ENCODE peak calls at places on chromosome 4, in ten cellular contexts. B is HCT116, E is tibial nerve, I is stomach, U is H9, J is heart left ventricle, Y is IMR-90, G is cardiac muscle cell, Z is psoas muscle, V is testis. T is an unnamed sample.

GRCh38 chr4:185567828-185568442 is 32.6 kb upstream of the PDLIM3 start:
- DNase-seq in V (peak; percentile 45), B (no peak), E (no peak), Y (peak; percentile 78), I (no peak), G (no peak), J (peak; percentile 75), Z (peak; percentile 65), U (no peak), T (no peak)

GRCh38 chr4:154489558-154490260 is 1.9 kb downstream of the DCHS2 start:
- DNase-seq in Z (peak; percentile 10), E (no peak), B (no peak), I (no peak), G (no peak), V (no peak), U (no peak), Y (no peak), J (no peak), T (no peak)

GRCh38 chr4:55367084-55367722 is 21.2 kb downstream of the SRD5A3 start:
- DNase-seq in I (no peak), B (no peak), E (no peak), V (no peak), U (no peak), G (no peak), Z (no peak), J (no peak), Y (no peak), T (no peak)

GRCh38 chr4:3306465-3306864 is 13.6 kb downstream of the RGS12 start:
- DNase-seq in J (no peak), E (peak; percentile 4), U (no peak), V (no peak), Z (no peak), B (no peak), G (no peak), I (peak; percentile 8), Y (no peak), T (no peak)

GRCh38 chr4:80054375-80054774 is 18.7 kb downstream of the ANTXR2 start:
- DNase-seq in E (no peak), B (no peak), Z (no peak), G (no peak), V (no peak), U (no peak), I (no peak), J (no peak), Y (no peak), T (no peak)

GRCh38 chr4:10917475-10918103 is 233.0 kb upstream of the CLNK start:
- DNase-seq in G (no peak), U (no peak), J (no peak), V (no peak), Y (no peak), B (no peak), I (peak; percentile 63), Z (no peak), E (no peak), T (no peak)

GRCh38 chr4:100894339-100894870 is 376.6 kb upstream of the EMCN start:
- DNase-seq in I (no peak), E (no peak), J (no peak), Z (no peak), Y (no peak), V (no peak), G (no peak), U (no peak), B (no peak), T (no peak)

GRCh38 chr4:159358226-159358625 is 255.3 kb downstream of the RAPGEF2 start:
- DNase-seq in I (no peak), G (no peak), B (no peak), E (no peak), V (no peak), Y (peak; percentile 90), U (no peak), Z (no peak), J (no peak), T (no peak)

GRCh38 chr4:173490817-173491518 is 39.1 kb downstream of the HAND2 start:
- DNase-seq in U (no peak), B (no peak), E (no peak), V (no peak), G (no peak), Y (peak; percentile 67), Z (no peak), J (no peak), I (no peak), T (no peak)

GRCh38 chr4:189828298-189828697 is 112.4 kb upstream of the FRG1 start:
- DNase-seq in E (no peak), I (no peak), G (no peak), J (no peak), Z (no peak), U (no peak), B (no peak), Y (no peak), V (no peak), T (no peak)

GRCh38 chr4:189823611-189824010 is 117.1 kb upstream of the FRG1 start:
- DNase-seq in I (no peak), Z (no peak), E (no peak), J (no peak), G (no peak), U (no peak), V (no peak), B (no peak), Y (no peak), T (no peak)

GRCh38 chr4:189825466-189825865 is 115.2 kb upstream of the FRG1 start:
- DNase-seq in U (no peak), E (no peak), B (no peak), Y (no peak), G (no peak), I (no peak), J (no peak), V (no peak), Z (no peak), T (no peak)
- H3K4me1 ChIP-seq in U (peaks cover 8% of the 10 kb centered on the region), E (no peaks in the 10 kb centered on the region), B (no peaks in the 10 kb centered on the region), Y (no peaks in the 10 kb centered on the region), G (no peaks in the 10 kb centered on the region), I (no peaks in the 10 kb centered on the region), J (no peaks in the 10 kb centered on the region), V (no peaks in the 10 kb centered on the region), Z (no peaks in the 10 kb centered on the region), T (no peaks in the 10 kb centered on the region)

GRCh38 chr4:186723207-186724047 is at the start of gene FAT1:
- DNase-seq in V (peak; percentile 75), B (no peak), E (peak; percentile 40), I (peak; percentile 72), Z (peak; percentile 72), J (peak; percentile 73), G (peak; percentile 91), Y (peak; percentile 71), U (peak; percentile 56), T (no peak)

GRCh38 chr4:186724048-186724860 is 598 bp upstream of the FAT1 start:
- DNase-seq in U (peak; percentile 83), E (no peak), Y (peak; percentile 49), I (peak; percentile 64), Z (peak; percentile 40), B (no peak), G (peak; percentile 72), J (peak; percentile 57), V (peak; percentile 49), T (no peak)

GRCh38 chr4:186717556-186717955 is 6.1 kb downstream of the FAT1 start:
- DNase-seq in I (no peak), G (no peak), J (no peak), B (no peak), Y (no peak), Z (no peak), V (no peak), U (no peak), E (no peak), T (no peak)

GRCh38 chr4:186722856-186723206 is 825 bp downstream of the FAT1 start:
- DNase-seq in Z (no peak), Y (no peak), G (no peak), U (no peak), B (no peak), I (no peak), E (no peak), V (no peak), J (no peak), T (no peak)

DNA sequence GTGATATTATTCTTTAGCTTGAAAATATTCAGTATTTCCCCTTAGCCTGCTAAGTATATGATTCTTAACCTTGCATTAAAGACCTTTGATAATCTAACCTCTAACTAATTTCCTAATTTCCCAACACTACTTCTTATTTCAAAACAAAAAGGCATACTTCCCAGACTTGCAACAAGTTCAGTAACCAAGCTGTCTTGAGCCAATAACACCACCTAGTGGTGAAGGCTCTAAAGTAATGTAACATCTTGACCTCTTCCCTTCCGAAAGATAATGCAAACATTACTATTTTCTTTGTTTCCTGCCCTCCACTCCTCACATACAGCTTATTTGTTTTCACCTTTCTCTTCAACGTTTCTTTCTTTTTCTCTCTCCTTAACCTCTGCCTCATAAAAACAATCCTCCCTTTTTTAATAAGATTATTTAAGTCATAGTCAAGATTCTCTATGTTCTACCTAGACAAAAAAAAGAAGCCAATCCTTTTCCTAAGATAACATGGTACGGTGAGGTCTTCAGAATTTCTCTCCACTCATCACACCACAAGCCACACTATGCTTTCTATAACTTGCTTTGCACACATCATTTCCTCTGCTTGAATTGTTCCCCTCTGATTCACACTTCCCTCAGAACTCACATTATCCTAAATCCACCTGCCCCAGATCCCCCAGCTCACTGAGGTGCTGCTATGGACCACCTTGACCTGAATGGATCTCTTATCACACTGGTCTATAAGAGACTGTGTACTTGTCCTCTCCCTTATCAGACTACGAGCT is 3.5 kb downstream of the FAT1 start:
- DNase-seq in Y (no peak), I (no peak), Z (no peak), J (no peak), E (no peak), B (no peak), G (peak; percentile 45), V (peak; percentile 49), U (no peak), T (no peak)
- TF ChIP-seq CTCF in Y (peak; percentile 39), I (no peak), Z (peak; percentile 13), J (no peak), E (peak; percentile 29), B (peak; percentile 44), G (peak; percentile 50), V (peak; percentile 55), U (peak; percentile 91), T (peak; percentile 22)

DNA sequence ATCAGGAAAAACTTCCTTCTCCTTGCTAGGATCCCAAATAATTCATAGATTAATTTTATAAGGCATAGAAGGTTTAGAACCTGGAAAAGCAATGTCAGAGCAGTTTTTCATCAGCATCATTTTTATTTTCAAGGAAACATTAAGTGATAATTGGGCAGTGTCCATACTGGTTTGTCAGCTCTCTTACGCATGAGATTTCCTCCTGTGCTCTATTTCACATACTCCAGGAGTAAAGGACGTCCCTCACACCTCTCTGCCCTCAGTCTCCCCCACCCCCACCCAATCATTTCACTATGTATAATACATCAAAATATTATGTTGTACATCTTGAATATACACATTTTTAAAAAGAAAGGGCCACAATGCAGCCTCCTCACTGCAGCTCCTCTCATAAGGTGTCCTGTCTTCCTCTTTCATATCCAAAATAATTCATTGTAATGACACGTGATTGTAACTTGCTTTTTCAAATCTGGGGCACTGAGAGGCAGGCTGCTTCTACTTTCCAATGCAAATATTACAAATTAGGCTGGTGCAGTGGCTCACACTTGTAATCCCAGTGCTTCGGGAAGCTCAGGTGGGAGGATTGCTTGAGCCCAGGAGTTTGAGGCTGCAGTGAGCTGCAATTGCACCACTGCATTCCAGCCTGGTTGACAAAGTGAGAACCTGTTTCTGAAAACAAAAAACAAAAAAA is 34.4 kb downstream of the ARHGEF38 start:
- DNase-seq in J (no peak), Y (no peak), U (no peak), B (no peak), E (no peak), V (no peak), I (no peak), Z (no peak), G (no peak), T (no peak)
- H3K27me3 ChIP-seq in J (no peaks in the 10 kb centered on the region), Y (no peaks in the 10 kb centered on the region), U (no peaks in the 10 kb centered on the region), B (no peaks in the 10 kb centered on the region), E (no peaks in the 10 kb centered on the region), V (no peaks in the 10 kb centered on the region), I (no peaks in the 10 kb centered on the region), Z (peaks cover 6% of the 10 kb centered on the region), G (no peaks in the 10 kb centered on the region), T (no peaks in the 10 kb centered on the region)

GRCh38 chr4:150366487-150366999 is 215.4 kb upstream of the MAB21L2 start:
- DNase-seq in G (peak; percentile 79), B (no peak), E (no peak), U (peak; percentile 53), I (no peak), Y (no peak), V (no peak), Z (no peak), J (no peak), T (no peak)
- H3K4me1 ChIP-seq in G (peaks cover 27% of the 10 kb centered on the region), B (no peaks in the 10 kb centered on the region), E (no peaks in the 10 kb centered on the region), U (peaks cover 4% of the 10 kb centered on the region), I (no peaks in the 10 kb centered on the region), Y (no peaks in the 10 kb centered on the region), V (no peaks in the 10 kb centered on the region), Z (no peaks in the 10 kb centered on the region), J (no peaks in the 10 kb centered on the region), T (no peaks in the 10 kb centered on the region)